ENCODE peak calls at places on chromosomes 3 and 15, in eight cellular contexts. X, B, H, N, Z, V, D and G are unnamed samples.

GRCh38 chr15:85762039-85762755 is 32.5 kb downstream of the KLHL25 start:
- ATAC-seq in X (no peak), B (no peak), H (no peak), N (no peak), Z (no peak), V (no peak), D (no peak), G (no peak)

GRCh38 chr15:40272713-40273056 is 10.2 kb downstream of the ANKRD63 start:
- ATAC-seq in X (no peak), B (no peak), H (peak), N (no peak), Z (no peak), V (no peak), D (peak), G (no peak)

GRCh38 chr3:160128086-160128485 is 97.1 kb upstream of the C3orf80 start:
- ATAC-seq in X (no peak), B (no peak), H (no peak), N (no peak), Z (no peak), V (no peak), D (no peak), G (no peak)

GRCh38 chr3:29283739-29284138 is 2.9 kb downstream of the RBMS3 start:
- ATAC-seq in X (no peak), B (no peak), H (no peak), N (no peak), Z (no peak), V (no peak), D (no peak), G (peak)

GRCh38 chr15:80904941-80905532 is 84.6 kb downstream of the MESD start:
- ATAC-seq in X (peak), B (no peak), H (no peak), N (peak), Z (peak), V (no peak), D (no peak), G (no peak)

GRCh38 chr3:23253214-23253613 is 50.1 kb downstream of the UBE2E2 start:
- ATAC-seq in X (no peak), B (peak), H (no peak), N (no peak), Z (no peak), V (peak), D (peak), G (peak)

GRCh38 chr3:71226565-71227281 is 356.8 kb downstream of the FOXP1 start:
- ATAC-seq in X (peak), B (peak), H (peak), N (peak), Z (no peak), V (peak), D (no peak), G (peak)

GRCh38 chr15:38535451-38536200 is 29.0 kb downstream of the RASGRP1 start:
- ATAC-seq in X (peak), B (no peak), H (no peak), N (peak), Z (no peak), V (no peak), D (no peak), G (no peak)

GRCh38 chr3:186225603-186226002 is 116.7 kb upstream of the ETV5 start:
- ATAC-seq in X (no peak), B (no peak), H (no peak), N (no peak), Z (no peak), V (no peak), D (peak), G (no peak)

GRCh38 chr3:72950372-72950771 is 46.2 kb upstream of the PPP4R2 start:
- ATAC-seq in X (no peak), B (no peak), H (no peak), N (no peak), Z (no peak), V (no peak), D (no peak), G (no peak)

GRCh38 chr15:85825719-85826118 is 31.0 kb upstream of the KLHL25 start:
- ATAC-seq in X (no peak), B (no peak), H (no peak), N (no peak), Z (no peak), V (no peak), D (no peak), G (no peak)

GRCh38 chr3:10813425-10813824 is 2.6 kb upstream of the SLC6A11 start:
- ATAC-seq in X (no peak), B (no peak), H (no peak), N (no peak), Z (no peak), V (no peak), D (no peak), G (no peak)

GRCh38 chr3:140941434-140942220 is at the start of gene SLC25A36:
- ATAC-seq in X (peak), B (peak), H (peak), N (peak), Z (peak), V (peak), D (peak), G (peak)

GRCh38 chr15:90124487-90124886 is 22.2 kb upstream of the IDH2 start:
- ATAC-seq in X (no peak), B (no peak), H (no peak), N (no peak), Z (no peak), V (no peak), D (no peak), G (no peak)

GRCh38 chr15:31486506-31486905 is 159.9 kb downstream of the KLF13 start:
- ATAC-seq in X (no peak), B (no peak), H (no peak), N (no peak), Z (peak), V (no peak), D (no peak), G (no peak)

GRCh38 chr3:52244061-52244628 is 1.4 kb upstream of the PPM1M start:
- ATAC-seq in X (peak), B (peak), H (no peak), N (no peak), Z (no peak), V (no peak), D (peak), G (peak)

GRCh38 chr15:57580866-57581265 is 10.8 kb upstream of the MYZAP start:
- ATAC-seq in X (no peak), B (no peak), H (no peak), N (no peak), Z (no peak), V (no peak), D (no peak), G (no peak)

GRCh38 chr3:120816728-120817127 is 74.2 kb downstream of the GTF2E1 start:
- ATAC-seq in X (no peak), B (no peak), H (no peak), N (no peak), Z (no peak), V (no peak), D (no peak), G (no peak)

GRCh38 chr3:8578282-8578681 is 66.3 kb downstream of the SSUH2 start:
- ATAC-seq in X (no peak), B (no peak), H (no peak), N (no peak), Z (no peak), V (no peak), D (no peak), G (no peak)

GRCh38 chr3:148911173-148911572 is 46.1 kb downstream of the CPA3 start:
- ATAC-seq in X (no peak), B (no peak), H (no peak), N (no peak), Z (peak), V (no peak), D (peak), G (no peak)

GRCh38 chr3:42387802-42388651 is 22.4 kb downstream of the LYZL4 start:
- ATAC-seq in X (no peak), B (peak), H (peak), N (no peak), Z (no peak), V (no peak), D (no peak), G (peak)